ENCODE peak calls at places on chromosomes 3 and 15, in six cellular contexts. J is NCI-H460; X is EL; U is activated T-helper 1 cell treated with anti-CD3 and anti-CD28 coated beads, Interleukin-12 subunit alpha, Interleukin-12 subunit beta, Interleukin-2, Interleukin-4 antibody, amounts not matched to agents 30 ng/mL and 10 ng/mL and 1 ng/mL, durations not matched to agents 14 hours and 24 hours and 36 hours; R is IMR-90; A is stimulated activated CD4-positive, alpha-beta T cell treated with anti-CD3 and anti-CD28 coated beads, Interleukin-15, amount 100 ng/mL, for 24 hours. I is an unnamed sample.

GRCh38 chr3:194275231-194275671 is 75.9 kb downstream of the CPN2 start:
- DNase-seq in J (no peak), X (peak), U (no peak), R (no peak), A (no peak), I (no peak)

GRCh38 chr3:105691633-105692032 is 177.2 kb downstream of the CBLB start:
- DNase-seq in J (peak), X (peak), U (no peak), R (no peak), A (no peak), I (no peak)

GRCh38 chr15:48304398-48304797 is 26.8 kb upstream of the DUT start:
- DNase-seq in J (no peak), X (no peak), U (no peak), R (no peak), A (no peak), I (no peak)

GRCh38 chr15:43204016-43204901 is 16.6 kb downstream of the EPB42 start:
- DNase-seq in J (peak), X (peak), U (peak), R (peak), A (peak), I (peak)

GRCh38 chr15:91541286-91541685 is 312.2 kb upstream of the SLCO3A1 start:
- DNase-seq in J (no peak), X (no peak), U (no peak), R (peak), A (no peak), I (no peak)

GRCh38 chr15:70056091-70056680 is 41.5 kb downstream of the TLE3 start:
- DNase-seq in J (no peak), X (no peak), U (no peak), R (no peak), A (no peak), I (no peak)

GRCh38 chr3:72238341-72238740 is 453.4 kb upstream of the PROK2 start:
- DNase-seq in J (no peak), X (no peak), U (no peak), R (no peak), A (no peak), I (no peak)

GRCh38 chr3:49703956-49704355 is 14.6 kb downstream of the RNF123 start:
- DNase-seq in J (no peak), X (no peak), U (no peak), R (no peak), A (no peak), I (no peak)

GRCh38 chr15:81296218-81296617 is 27.7 kb downstream of the STARD5 start:
- DNase-seq in J (no peak), X (no peak), U (no peak), R (no peak), A (no peak), I (no peak)

GRCh38 chr15:51349156-51349844 is 7.8 kb downstream of the GLDN start:
- DNase-seq in J (no peak), X (no peak), U (no peak), R (no peak), A (no peak), I (no peak)

GRCh38 chr3:128313936-128314335 is 152.8 kb downstream of the DNAJB8 start:
- DNase-seq in J (no peak), X (no peak), U (no peak), R (no peak), A (no peak), I (no peak)

GRCh38 chr3:138915503-138916498 is 31.1 kb downstream of the FOXL2 start:
- DNase-seq in J (peak), X (peak), U (peak), R (peak), A (peak), I (peak)

GRCh38 chr3:139533781-139534443 is 5.6 kb downstream of the RBP1 start:
- DNase-seq in J (no peak), X (peak), U (no peak), R (peak), A (no peak), I (no peak)

GRCh38 chr3:140626856-140627255 is 51.0 kb upstream of the TRIM42 start:
- DNase-seq in J (no peak), X (no peak), U (no peak), R (no peak), A (no peak), I (no peak)

GRCh38 chr3:68256635-68257034 is 602.2 kb upstream of the SUCLG2 start:
- DNase-seq in J (no peak), X (no peak), U (no peak), R (no peak), A (peak), I (no peak)

GRCh38 chr3:184099806-184100686 is 3.2 kb downstream of the HTR3E start:
- DNase-seq in J (no peak), X (no peak), U (no peak), R (no peak), A (no peak), I (no peak)

GRCh38 chr3:177948716-177949422 is 587.4 kb upstream of the KCNMB2 start:
- DNase-seq in J (no peak), X (no peak), U (no peak), R (no peak), A (no peak), I (no peak)

GRCh38 chr15:54556231-54556630 is 578.0 kb downstream of the UNC13C start:
- DNase-seq in J (no peak), X (no peak), U (no peak), R (no peak), A (no peak), I (no peak)

GRCh38 chr3:34212175-34212574 is 413.7 kb downstream of the PDCD6IP start:
- DNase-seq in J (no peak), X (peak), U (no peak), R (no peak), A (no peak), I (no peak)

GRCh38 chr3:127413871-127414270 is 126.0 kb upstream of the PRR20G start:
- DNase-seq in J (no peak), X (no peak), U (no peak), R (no peak), A (no peak), I (no peak)

GRCh38 chr15:99306694-99307338 is 55.5 kb downstream of the LRRC28 start:
- DNase-seq in J (no peak), X (no peak), U (no peak), R (peak), A (no peak), I (no peak)

GRCh38 chr3:60064210-60065178 is 1014.7 kb upstream of the CFAP20DC start:
- DNase-seq in J (no peak), X (no peak), U (no peak), R (peak), A (peak), I (peak)

GRCh38 chr3:99872633-99873254 is 55.1 kb downstream of the CMSS1 start:
- DNase-seq in J (no peak), X (no peak), U (peak), R (no peak), A (no peak), I (no peak)

GRCh38 chr15:48766196-48766595 is 44.7 kb downstream of the CEP152 start:
- DNase-seq in J (no peak), X (no peak), U (no peak), R (peak), A (no peak), I (no peak)

GRCh38 chr3:72048873-72049272 is 263.9 kb upstream of the PROK2 start:
- DNase-seq in J (no peak), X (no peak), U (no peak), R (no peak), A (no peak), I (no peak)

GRCh38 chr3:18725668-18726407 is 300.7 kb upstream of the SATB1 start:
- DNase-seq in J (no peak), X (no peak), U (peak), R (no peak), A (peak), I (no peak)

GRCh38 chr3:13227315-13228165 is 154.3 kb upstream of the IQSEC1 start:
- DNase-seq in J (no peak), X (no peak), U (no peak), R (no peak), A (no peak), I (no peak)

GRCh38 chr3:144743325-144743724 is 771.7 kb downstream of the DIPK2A start:
- DNase-seq in J (no peak), X (no peak), U (no peak), R (no peak), A (no peak), I (no peak)

I was measured in HCEC 1CT.